ENCODE peak calls at places on chromosomes 2 and 18, in six cellular contexts. One of them, this sample, is unnamed.
A peak's percentile ranks its signal among the peaks of the same experiment; 100 is the strongest.

GRCh38 chr18:10111944-10112343 is 198.1 kb downstream of the VAPA start:
- DNase-seq in glutamatergic neuron: no peak
- DNase-seq in stimulated activated CD4-positive, alpha-beta T cell treated with anti-CD3 and anti-CD28 coated beads, Interleukin-2, amount 100 ng/mL, for 24 hours: no peak
- DNase-seq in NCI-H2081: no peak
- DNase-seq in amniotic stem cell: no peak
- DNase-seq in cardiac muscle cell: no peak
- DNase-seq in this sample: no peak

GRCh38 chr18:75143851-75144250 is 65.1 kb downstream of the PTGR3 start:
- DNase-seq in glutamatergic neuron: no peak
- DNase-seq in stimulated activated CD4-positive, alpha-beta T cell treated with anti-CD3 and anti-CD28 coated beads, Interleukin-2, amount 100 ng/mL, for 24 hours: no peak
- DNase-seq in NCI-H2081: no peak
- DNase-seq in amniotic stem cell: no peak
- DNase-seq in cardiac muscle cell: no peak
- DNase-seq in this sample: no peak

GRCh38 chr2:128750328-128751165 is 431.9 kb upstream of the HS6ST1 start:
- DNase-seq in glutamatergic neuron: no peak
- DNase-seq in stimulated activated CD4-positive, alpha-beta T cell treated with anti-CD3 and anti-CD28 coated beads, Interleukin-2, amount 100 ng/mL, for 24 hours: no peak
- DNase-seq in NCI-H2081: no peak
- DNase-seq in amniotic stem cell: no peak
- DNase-seq in cardiac muscle cell: no peak
- DNase-seq in this sample: no peak

GRCh38 chr18:35776481-35776880 is 194.9 kb downstream of the GALNT1 start:
- DNase-seq in glutamatergic neuron: no peak
- DNase-seq in stimulated activated CD4-positive, alpha-beta T cell treated with anti-CD3 and anti-CD28 coated beads, Interleukin-2, amount 100 ng/mL, for 24 hours: no peak
- DNase-seq in NCI-H2081: no peak
- DNase-seq in amniotic stem cell: no peak
- DNase-seq in cardiac muscle cell: no peak
- DNase-seq in this sample: no peak

GRCh38 chr2:171598713-171599319 is 76.5 kb downstream of the CYBRD1 start:
- DNase-seq in glutamatergic neuron: peak; percentile 31
- DNase-seq in stimulated activated CD4-positive, alpha-beta T cell treated with anti-CD3 and anti-CD28 coated beads, Interleukin-2, amount 100 ng/mL, for 24 hours: peak; percentile 35
- DNase-seq in NCI-H2081: peak; percentile 82
- DNase-seq in amniotic stem cell: peak; percentile 75
- DNase-seq in cardiac muscle cell: peak; percentile 81
- DNase-seq in this sample: no peak

GRCh38 chr2:233063269-233063975 is 3.3 kb downstream of the INPP5D start:
- DNase-seq in glutamatergic neuron: no peak
- DNase-seq in stimulated activated CD4-positive, alpha-beta T cell treated with anti-CD3 and anti-CD28 coated beads, Interleukin-2, amount 100 ng/mL, for 24 hours: peak; percentile 30
- DNase-seq in NCI-H2081: no peak
- DNase-seq in amniotic stem cell: no peak
- DNase-seq in cardiac muscle cell: no peak
- DNase-seq in this sample: no peak

GRCh38 chr2:33363599-33364300 is 112.7 kb upstream of the RASGRP3 start:
- DNase-seq in glutamatergic neuron: no peak
- DNase-seq in stimulated activated CD4-positive, alpha-beta T cell treated with anti-CD3 and anti-CD28 coated beads, Interleukin-2, amount 100 ng/mL, for 24 hours: no peak
- DNase-seq in NCI-H2081: no peak
- DNase-seq in amniotic stem cell: no peak
- DNase-seq in cardiac muscle cell: peak; percentile 70
- DNase-seq in this sample: no peak

GRCh38 chr2:23624378-23624777 is 239.4 kb downstream of the KLHL29 start:
- DNase-seq in glutamatergic neuron: peak; percentile 52
- DNase-seq in stimulated activated CD4-positive, alpha-beta T cell treated with anti-CD3 and anti-CD28 coated beads, Interleukin-2, amount 100 ng/mL, for 24 hours: peak; percentile 67
- DNase-seq in NCI-H2081: no peak
- DNase-seq in amniotic stem cell: no peak
- DNase-seq in cardiac muscle cell: peak; percentile 3
- DNase-seq in this sample: no peak

GRCh38 chr2:71156531-71156930 is 26.1 kb downstream of the MPHOSPH10 start:
- DNase-seq in glutamatergic neuron: peak; percentile 84
- DNase-seq in stimulated activated CD4-positive, alpha-beta T cell treated with anti-CD3 and anti-CD28 coated beads, Interleukin-2, amount 100 ng/mL, for 24 hours: no peak
- DNase-seq in NCI-H2081: peak; percentile 26
- DNase-seq in amniotic stem cell: no peak
- DNase-seq in cardiac muscle cell: peak; percentile 69
- DNase-seq in this sample: no peak

GRCh38 chr18:34977787-34978532 is 63.3 kb upstream of the MAPRE2 start:
- DNase-seq in glutamatergic neuron: peak; percentile 86
- DNase-seq in stimulated activated CD4-positive, alpha-beta T cell treated with anti-CD3 and anti-CD28 coated beads, Interleukin-2, amount 100 ng/mL, for 24 hours: peak; percentile 75
- DNase-seq in NCI-H2081: peak; percentile 25
- DNase-seq in amniotic stem cell: no peak
- DNase-seq in cardiac muscle cell: no peak
- DNase-seq in this sample: no peak

GRCh38 chr2:236632295-236633218 is 62.9 kb downstream of the ACKR3 start:
- DNase-seq in glutamatergic neuron: no peak
- DNase-seq in stimulated activated CD4-positive, alpha-beta T cell treated with anti-CD3 and anti-CD28 coated beads, Interleukin-2, amount 100 ng/mL, for 24 hours: no peak
- DNase-seq in NCI-H2081: no peak
- DNase-seq in amniotic stem cell: no peak
- DNase-seq in cardiac muscle cell: no peak
- DNase-seq in this sample: no peak

GRCh38 chr2:183543731-183544130 is 419.5 kb downstream of the NUP35 start:
- DNase-seq in glutamatergic neuron: no peak
- DNase-seq in stimulated activated CD4-positive, alpha-beta T cell treated with anti-CD3 and anti-CD28 coated beads, Interleukin-2, amount 100 ng/mL, for 24 hours: no peak
- DNase-seq in NCI-H2081: no peak
- DNase-seq in amniotic stem cell: no peak
- DNase-seq in cardiac muscle cell: no peak
- DNase-seq in this sample: no peak

GRCh38 chr2:228318218-228318617 is 136.7 kb upstream of the SPHKAP start:
- DNase-seq in glutamatergic neuron: peak; percentile 59
- DNase-seq in stimulated activated CD4-positive, alpha-beta T cell treated with anti-CD3 and anti-CD28 coated beads, Interleukin-2, amount 100 ng/mL, for 24 hours: peak; percentile 2
- DNase-seq in NCI-H2081: no peak
- DNase-seq in amniotic stem cell: no peak
- DNase-seq in cardiac muscle cell: peak; percentile 7
- DNase-seq in this sample: no peak

GRCh38 chr18:72863754-72864153 is 4.0 kb downstream of the NETO1 start:
- DNase-seq in glutamatergic neuron: no peak
- DNase-seq in stimulated activated CD4-positive, alpha-beta T cell treated with anti-CD3 and anti-CD28 coated beads, Interleukin-2, amount 100 ng/mL, for 24 hours: no peak
- DNase-seq in NCI-H2081: no peak
- DNase-seq in amniotic stem cell: no peak
- DNase-seq in cardiac muscle cell: no peak
- DNase-seq in this sample: no peak

This sample was measured in GM04503.